ENCODE peak calls at places on chromosomes 16 and 17, in four cellular contexts. D, P, F and M are unnamed samples.

GRCh38 chr16:29809850-29810698 is 1.9 kb upstream of the PRRT2 start:
- DNase-seq in D (no peak), P (peak), F (no peak), M (no peak)

GRCh38 chr17:27544350-27545131 is 86.4 kb upstream of the LGALS9 start:
- DNase-seq in D (no peak), P (no peak), F (no peak), M (no peak)

GRCh38 chr17:27459433-27459832 is 3.2 kb downstream of the KSR1 start:
- DNase-seq in F (no peak), P (no peak), D (no peak), M (no peak)

GRCh38 chr16:20614201-20615141 is 38.3 kb upstream of the ACSM2B start:
- DNase-seq in P (no peak), D (peak), F (no peak), M (no peak)

GRCh38 chr16:75083826-75084225 is 32.8 kb downstream of the LDHD start:
- DNase-seq in F (no peak), P (no peak), D (no peak), M (no peak)

GRCh38 chr16:87741700-87742415 is 23.9 kb downstream of the KLHDC4 start:
- DNase-seq in D (no peak), F (no peak), P (no peak), M (no peak)

GRCh38 chr17:66309793-66310192 is 7.4 kb downstream of the PRKCA start:
- DNase-seq in F (no peak), D (no peak), P (no peak), M (no peak)

GRCh38 chr16:31130899-31131298 is 4.6 kb downstream of the PRSS8 start:
- DNase-seq in F (no peak), P (no peak), D (peak), M (peak)

GRCh38 chr16:1381655-1382406 is 30.1 kb downstream of the GNPTG start:
- DNase-seq in P (no peak), F (no peak), D (no peak), M (no peak)

GRCh38 chr16:79519448-79519847 is 81.1 kb downstream of the MAF start:
- DNase-seq in F (no peak), D (peak), P (no peak), M (peak)

DNA sequence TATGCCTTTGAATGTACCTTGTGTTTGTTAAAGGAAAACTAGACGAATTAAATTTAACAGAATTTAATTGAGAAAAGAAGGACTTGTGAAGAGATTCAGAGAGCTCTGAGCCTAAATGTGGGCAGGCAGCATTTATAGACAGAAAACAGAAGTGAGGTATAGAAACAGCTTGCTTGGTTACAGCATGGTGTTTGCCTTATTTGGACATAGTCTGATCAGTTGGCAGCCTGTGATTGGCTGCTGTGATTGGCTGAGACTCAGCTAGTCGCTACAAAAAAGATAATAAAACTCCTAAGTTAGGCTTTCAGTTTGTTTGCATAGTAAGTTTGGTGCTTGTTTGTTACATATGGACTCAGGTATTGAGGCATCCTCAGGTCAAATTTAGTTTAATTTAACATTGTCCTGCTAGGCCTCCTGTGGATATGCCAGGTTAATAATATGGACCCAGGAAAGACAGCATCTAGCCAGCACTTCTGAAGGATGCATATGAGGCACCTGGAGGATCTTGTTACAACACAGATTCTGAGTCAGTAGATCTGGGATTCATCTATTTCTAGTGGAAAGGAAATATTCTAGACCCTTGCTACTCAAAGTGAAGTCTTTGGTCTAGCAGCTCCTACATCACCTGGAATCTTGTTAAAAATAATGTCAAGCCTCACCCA is 43.4 kb downstream of the SLFN5 start:
- DNase-seq in F (no peak), P (no peak), D (no peak), M (peak)
- H3K4me3 ChIP-seq in F (no peak), P (no peak), D (no peak), M (no peak)

DNA sequence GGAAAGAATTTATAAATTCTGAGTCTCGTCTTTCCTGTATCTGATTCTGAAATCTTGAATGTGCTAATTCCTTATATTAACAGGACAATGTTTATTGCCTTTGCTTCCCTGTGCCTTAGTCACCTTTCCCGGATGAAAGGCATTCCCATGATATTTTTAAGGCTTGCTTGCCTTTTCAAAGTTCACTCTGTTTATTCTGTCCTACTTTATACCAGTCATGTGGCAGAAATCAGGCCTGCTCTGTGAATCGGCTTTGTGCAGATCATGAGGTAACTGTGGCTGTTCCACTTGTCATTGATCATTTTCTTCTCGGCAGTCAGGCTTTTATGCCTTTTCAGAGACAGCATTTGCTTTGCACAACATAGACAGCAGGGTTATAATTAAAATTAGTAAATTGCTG is 28.8 kb upstream of the ABCC11 start:
- DNase-seq in D (peak), F (no peak), P (no peak), M (peak)
- H3K27ac ChIP-seq in D (peak), F (no peak), P (no peak), M (no peak)

GRCh38 chr17:45127209-45127582 is 5.1 kb downstream of the PLCD3 start:
- DNase-seq in D (no peak), P (no peak), F (peak), M (peak)
- H3K4me3 ChIP-seq in D (no peak), P (no peak), F (peak), M (no peak)

DNA sequence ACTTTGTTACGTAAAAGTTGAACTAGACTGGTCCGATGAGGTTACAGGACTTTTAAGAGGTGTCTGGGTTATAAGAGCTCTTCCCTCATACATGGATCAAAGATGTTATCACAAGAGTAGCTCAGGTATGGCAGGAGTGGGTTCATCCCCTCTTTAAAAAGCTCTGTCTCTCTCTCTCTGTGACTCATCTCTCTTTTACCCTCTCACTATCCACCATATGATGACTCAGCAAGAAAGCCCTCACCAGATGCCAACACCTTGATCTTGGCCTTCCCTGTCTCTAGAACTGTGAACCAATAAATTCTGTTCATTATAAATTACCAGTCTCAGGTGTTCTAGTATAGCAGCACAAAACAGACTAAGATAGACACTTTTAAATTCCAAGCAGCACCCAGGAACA is 1.9 kb upstream of the CLEC19A start:
- DNase-seq in P (no peak), F (peak), D (no peak), M (no peak)
- H3K27ac ChIP-seq in P (no peak), F (peak), D (no peak), M (no peak)